ENCODE peak calls at places on chromosomes 7 and 10, in four cellular contexts. C is heart left ventricle, N is GM20000, Q is gastrocnemius medialis. L is an unnamed sample.
A peak's percentile ranks its signal among the peaks of the same experiment; 100 is the strongest.

GRCh38 chr10:47349516-47349915 is 1.4 kb downstream of the RBP3 start:
- DNase-seq in Q (no peak), N (no peak), C (no peak), L (no peak)

GRCh38 chr7:8125680-8126444 is 136.1 kb downstream of the ICA1 start:
- DNase-seq in C (no peak), Q (no peak), N (peak; percentile 51), L (no peak)

GRCh38 chr10:50422259-50422658 is 170.9 kb upstream of the ASAH2 start:
- DNase-seq in Q (no peak), N (no peak), C (no peak), L (no peak)

GRCh38 chr7:27424749-27425148 is 182.1 kb downstream of the EVX1 start:
- DNase-seq in C (no peak), N (no peak), Q (no peak), L (no peak)

GRCh38 chr7:117362294-117362693 is 39.4 kb upstream of the WNT2 start:
- DNase-seq in Q (no peak), C (no peak), N (no peak), L (no peak)

GRCh38 chr10:27983144-27983543 is 15.7 kb downstream of the ODAD2 start:
- DNase-seq in N (no peak), C (no peak), Q (no peak), L (no peak)

GRCh38 chr7:111561909-111562732 is at the start of gene IMMP2L:
- DNase-seq in Q (peak; percentile 81), C (peak; percentile 90), N (peak; percentile 96), L (peak; percentile 99)

GRCh38 chr7:88395720-88396119 is 89.0 kb upstream of the STEAP4 start:
- DNase-seq in C (no peak), N (no peak), Q (no peak), L (no peak)

GRCh38 chr10:97822261-97822687 is 27.4 kb upstream of the GOLGA7B start:
- DNase-seq in C (peak; percentile 29), N (no peak), Q (peak; percentile 91), L (no peak)

L was measured in AG20443.